ENCODE peak calls at places on chromosomes 1 and 21, in six cellular contexts. One of them, this sample, is unnamed.

GRCh38 chr1:9825101-9826074 is 1.6 kb upstream of the CLSTN1 start:
- DNase-seq in brain microvascular endothelial cell: peak; percentile 37
- DNase-seq in AG09309: no peak
- DNase-seq in heart right ventricle: no peak
- DNase-seq in DND-41: peak; percentile 18
- DNase-seq in left lung: no peak
- DNase-seq in this sample: peak; percentile 88

GRCh38 chr1:162283657-162284056 is 93.0 kb downstream of the SPATA46 start:
- DNase-seq in brain microvascular endothelial cell: no peak
- DNase-seq in AG09309: no peak
- DNase-seq in heart right ventricle: peak; percentile 47
- DNase-seq in DND-41: no peak
- DNase-seq in left lung: no peak
- DNase-seq in this sample: no peak

GRCh38 chr21:46622226-46622625 is 13.2 kb upstream of the PRMT2 start:
- DNase-seq in brain microvascular endothelial cell: peak; percentile 64
- DNase-seq in AG09309: no peak
- DNase-seq in heart right ventricle: no peak
- DNase-seq in DND-41: peak; percentile 84
- DNase-seq in left lung: no peak
- DNase-seq in this sample: no peak

GRCh38 chr1:93967276-93967675 is 58.0 kb upstream of the GCLM start:
- DNase-seq in brain microvascular endothelial cell: no peak
- DNase-seq in AG09309: no peak
- DNase-seq in heart right ventricle: no peak
- DNase-seq in DND-41: no peak
- DNase-seq in left lung: no peak
- DNase-seq in this sample: no peak

GRCh38 chr1:27366113-27366410 is 699 bp downstream of the MAP3K6 start:
- DNase-seq in brain microvascular endothelial cell: peak; percentile 70
- DNase-seq in AG09309: no peak
- DNase-seq in heart right ventricle: peak; percentile 94
- DNase-seq in DND-41: peak; percentile 84
- DNase-seq in left lung: peak; percentile 96
- DNase-seq in this sample: no peak

GRCh38 chr1:243343970-243344749 is 88.3 kb downstream of the SDCCAG8 start:
- DNase-seq in brain microvascular endothelial cell: no peak
- DNase-seq in AG09309: no peak
- DNase-seq in heart right ventricle: no peak
- DNase-seq in DND-41: no peak
- DNase-seq in left lung: no peak
- DNase-seq in this sample: no peak

GRCh38 chr21:36486246-36486645 is 6.3 kb upstream of the CLDN14 start:
- DNase-seq in brain microvascular endothelial cell: no peak
- DNase-seq in AG09309: no peak
- DNase-seq in heart right ventricle: no peak
- DNase-seq in DND-41: no peak
- DNase-seq in left lung: no peak
- DNase-seq in this sample: no peak

GRCh38 chr1:87598429-87598828 is 269.7 kb downstream of the LMO4 start:
- DNase-seq in brain microvascular endothelial cell: no peak
- DNase-seq in AG09309: no peak
- DNase-seq in heart right ventricle: no peak
- DNase-seq in DND-41: no peak
- DNase-seq in left lung: no peak
- DNase-seq in this sample: no peak

GRCh38 chr21:26798856-26799751 is 46.1 kb downstream of the ADAMTS1 start:
- DNase-seq in brain microvascular endothelial cell: no peak
- DNase-seq in AG09309: no peak
- DNase-seq in heart right ventricle: no peak
- DNase-seq in DND-41: no peak
- DNase-seq in left lung: no peak
- DNase-seq in this sample: no peak

GRCh38 chr1:219444469-219444868 is 168.4 kb downstream of the ZC3H11B start:
- DNase-seq in brain microvascular endothelial cell: no peak
- DNase-seq in AG09309: no peak
- DNase-seq in heart right ventricle: no peak
- DNase-seq in DND-41: no peak
- DNase-seq in left lung: no peak
- DNase-seq in this sample: no peak

GRCh38 chr1:30982937-30983336 is 74.4 kb upstream of the SDC3 start:
- DNase-seq in brain microvascular endothelial cell: no peak
- DNase-seq in AG09309: no peak
- DNase-seq in heart right ventricle: no peak
- DNase-seq in DND-41: no peak
- DNase-seq in left lung: no peak
- DNase-seq in this sample: no peak

GRCh38 chr1:41811978-41812852 is 106.5 kb downstream of the HIVEP3 start:
- DNase-seq in brain microvascular endothelial cell: peak; percentile 94
- DNase-seq in AG09309: peak; percentile 80
- DNase-seq in heart right ventricle: peak; percentile 54
- DNase-seq in DND-41: peak; percentile 78
- DNase-seq in left lung: no peak
- DNase-seq in this sample: no peak

GRCh38 chr1:164619006-164619784 is 60.2 kb downstream of the PBX1 start:
- DNase-seq in brain microvascular endothelial cell: no peak
- DNase-seq in AG09309: no peak
- DNase-seq in heart right ventricle: no peak
- DNase-seq in DND-41: no peak
- DNase-seq in left lung: no peak
- DNase-seq in this sample: no peak

GRCh38 chr1:1857096-1857703 is 33.7 kb downstream of the GNB1 start:
- DNase-seq in brain microvascular endothelial cell: no peak
- DNase-seq in AG09309: no peak
- DNase-seq in heart right ventricle: no peak
- DNase-seq in DND-41: no peak
- DNase-seq in left lung: no peak
- DNase-seq in this sample: no peak

GRCh38 chr1:1861339-1861730 is 29.6 kb downstream of the GNB1 start:
- DNase-seq in brain microvascular endothelial cell: no peak
- DNase-seq in AG09309: no peak
- DNase-seq in heart right ventricle: no peak
- DNase-seq in DND-41: no peak
- DNase-seq in left lung: no peak
- DNase-seq in this sample: no peak

GRCh38 chr1:1853593-1854257 is 37.2 kb downstream of the GNB1 start:
- DNase-seq in brain microvascular endothelial cell: no peak
- DNase-seq in AG09309: no peak
- DNase-seq in heart right ventricle: no peak
- DNase-seq in DND-41: no peak
- DNase-seq in left lung: no peak
- DNase-seq in this sample: no peak

GRCh38 chr1:1862905-1863547 is 27.9 kb downstream of the GNB1 start:
- DNase-seq in brain microvascular endothelial cell: no peak
- DNase-seq in AG09309: no peak
- DNase-seq in heart right ventricle: no peak
- DNase-seq in DND-41: no peak
- DNase-seq in left lung: no peak
- DNase-seq in this sample: no peak

DNA sequence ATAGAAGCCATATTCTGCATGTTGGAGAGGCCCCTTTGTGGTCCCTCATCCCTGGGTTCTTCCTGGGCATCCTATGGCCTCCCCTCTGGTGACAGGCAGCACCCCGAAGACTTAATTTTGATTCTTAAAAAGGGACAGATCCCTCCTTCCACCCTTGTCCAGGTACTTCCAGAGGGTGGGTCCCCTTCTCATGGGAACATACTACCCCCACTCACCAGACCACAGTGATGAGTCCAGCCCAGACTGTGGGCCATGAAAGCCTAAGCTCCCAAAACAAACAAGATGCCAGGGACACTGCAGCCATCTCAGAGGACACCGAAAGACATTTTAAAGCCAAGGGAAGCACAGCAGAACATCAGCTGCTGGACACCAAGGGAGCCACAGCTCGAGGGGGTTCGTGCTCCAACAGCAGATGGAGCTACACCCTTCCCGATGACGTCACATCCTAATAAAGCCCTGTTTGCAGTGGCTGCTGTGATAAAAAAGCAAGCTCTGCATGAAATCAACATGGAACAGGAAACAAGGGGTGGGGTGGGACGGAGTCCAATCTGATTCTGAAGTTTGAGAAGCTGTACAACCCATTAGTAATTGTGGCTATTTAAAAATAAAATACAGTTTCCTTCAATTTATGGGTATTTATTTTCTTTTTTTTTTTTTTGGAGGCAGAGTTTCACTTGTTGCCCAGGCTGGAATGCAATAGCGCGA is 32.4 kb downstream of the GNB1 start:
- DNase-seq in brain microvascular endothelial cell: peak; percentile 86
- DNase-seq in AG09309: peak; percentile 81
- DNase-seq in heart right ventricle: peak; percentile 67
- DNase-seq in DND-41: peak; percentile 23
- DNase-seq in left lung: no peak
- DNase-seq in this sample: peak; percentile 52
- TF ChIP-seq CTCF in brain microvascular endothelial cell: peak; percentile 65
- TF ChIP-seq CTCF in AG09309: peak; percentile 59
- TF ChIP-seq CTCF in heart right ventricle: peak; percentile 54
- TF ChIP-seq CTCF in DND-41: peak; percentile 42
- TF ChIP-seq CTCF in left lung: no peak
- TF ChIP-seq CTCF in this sample: no peak

DNA sequence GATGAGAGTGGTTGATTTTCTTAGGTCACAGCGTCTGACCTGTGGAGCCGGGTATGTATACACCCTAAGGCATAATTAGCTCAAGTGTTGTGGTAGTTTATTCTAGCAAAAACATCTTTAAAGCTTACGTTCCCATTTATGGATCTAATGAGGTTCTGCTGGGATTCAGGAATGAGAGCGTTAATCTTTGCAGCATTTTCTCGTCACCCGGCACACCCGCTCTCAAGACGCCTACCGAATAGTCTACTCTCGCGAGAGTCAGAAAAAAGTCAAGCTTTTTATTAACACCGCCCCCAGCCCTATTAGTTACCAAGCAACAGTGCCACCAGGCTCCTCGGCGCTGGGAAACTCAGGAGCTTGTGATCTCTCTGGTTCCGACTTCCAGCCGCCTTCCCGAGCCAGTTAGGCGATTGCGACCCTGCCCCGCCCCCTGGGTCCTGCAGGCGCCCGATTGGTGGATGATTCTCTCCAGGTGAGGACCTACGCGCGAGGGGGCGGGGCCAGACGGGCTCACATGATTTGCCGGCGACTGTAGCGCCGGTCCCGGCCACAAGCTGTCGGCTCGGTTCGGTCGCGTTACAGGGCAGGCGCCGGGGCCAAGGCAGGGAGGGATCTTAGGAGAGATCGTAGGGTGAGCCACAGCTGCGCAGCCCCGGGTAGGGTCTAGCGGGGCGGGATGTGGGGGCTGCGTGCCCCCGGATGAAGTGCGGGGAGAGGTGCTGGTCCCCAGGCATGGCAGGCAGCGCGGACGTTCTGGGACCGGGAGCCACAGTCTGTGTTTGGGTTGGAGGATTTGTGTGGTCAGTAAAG is at the start of gene PFKFB2:
- DNase-seq in brain microvascular endothelial cell: peak; percentile 93
- DNase-seq in AG09309: peak; percentile 69
- DNase-seq in heart right ventricle: peak; percentile 94
- DNase-seq in DND-41: peak; percentile 80
- DNase-seq in left lung: peak; percentile 99
- DNase-seq in this sample: peak; percentile 93
- TF ChIP-seq CTCF in brain microvascular endothelial cell: no peak
- TF ChIP-seq CTCF in AG09309: no peak
- TF ChIP-seq CTCF in heart right ventricle: peak; percentile 7
- TF ChIP-seq CTCF in DND-41: no peak
- TF ChIP-seq CTCF in left lung: no peak
- TF ChIP-seq CTCF in this sample: no peak

GRCh38 chr1:26029864-26030481 is 8.4 kb downstream of the EXTL1 start:
- DNase-seq in brain microvascular endothelial cell: no peak
- DNase-seq in AG09309: no peak
- DNase-seq in heart right ventricle: no peak
- DNase-seq in DND-41: no peak
- DNase-seq in left lung: no peak
- DNase-seq in this sample: no peak
- TF ChIP-seq CTCF in brain microvascular endothelial cell: peak; percentile 35
- TF ChIP-seq CTCF in AG09309: no peak
- TF ChIP-seq CTCF in heart right ventricle: no peak
- TF ChIP-seq CTCF in DND-41: peak; percentile 22
- TF ChIP-seq CTCF in left lung: no peak
- TF ChIP-seq CTCF in this sample: no peak

DNA sequence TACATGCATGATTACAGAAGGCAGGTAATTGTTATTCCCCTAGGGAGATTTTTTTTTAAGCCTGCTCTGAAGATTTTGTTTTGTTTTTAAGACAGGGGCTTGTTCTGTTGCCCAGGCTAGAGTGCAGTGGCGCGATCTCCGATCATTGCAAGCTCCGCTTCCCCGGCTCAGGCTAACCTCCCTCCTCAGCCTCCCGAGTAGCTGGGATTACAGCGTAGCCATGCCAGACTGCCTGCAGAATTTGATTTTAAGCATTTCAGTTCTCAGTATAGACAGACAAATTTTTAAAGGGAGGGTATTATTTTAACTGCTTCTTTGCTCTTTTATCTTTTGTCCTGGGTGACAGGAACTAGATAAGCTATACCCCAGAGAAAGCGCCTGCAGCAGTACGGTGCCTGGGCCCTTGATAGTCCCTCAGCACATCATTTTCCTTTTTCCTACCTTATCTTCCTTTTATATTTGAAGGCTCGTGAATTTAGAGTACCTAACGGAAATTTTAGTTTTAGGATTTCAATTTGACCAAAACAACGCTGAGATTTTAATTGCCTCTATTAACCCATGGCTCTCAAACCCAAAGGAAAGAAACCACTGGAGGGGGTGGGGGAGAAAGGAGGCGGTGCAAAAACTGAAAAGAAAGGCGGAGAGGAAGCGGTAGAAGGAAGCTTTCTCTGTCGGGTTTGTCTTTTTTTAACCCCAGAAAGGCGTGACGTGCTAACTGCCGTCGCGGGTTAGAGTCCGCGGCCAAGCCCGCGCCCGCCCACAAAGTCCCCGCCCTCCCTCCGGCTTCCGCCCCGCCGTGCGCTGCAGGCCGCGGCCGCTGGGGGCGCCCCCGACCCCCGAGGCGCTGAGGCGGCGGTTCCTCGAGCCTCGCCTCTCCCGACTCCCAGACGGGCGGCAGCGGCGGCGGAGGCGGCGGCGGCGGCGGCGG is at the start of gene EEIG2:
- DNase-seq in brain microvascular endothelial cell: peak; percentile 83
- DNase-seq in AG09309: peak; percentile 39
- DNase-seq in heart right ventricle: peak; percentile 91
- DNase-seq in DND-41: peak; percentile 94
- DNase-seq in left lung: peak; percentile 98
- DNase-seq in this sample: peak; percentile 84
- TF ChIP-seq CTCF in brain microvascular endothelial cell: peak; percentile 46
- TF ChIP-seq CTCF in AG09309: peak; percentile 38
- TF ChIP-seq CTCF in heart right ventricle: peak; percentile 71
- TF ChIP-seq CTCF in DND-41: peak; percentile 81
- TF ChIP-seq CTCF in left lung: peak; percentile 82
- TF ChIP-seq CTCF in this sample: peak; percentile 85

DNA sequence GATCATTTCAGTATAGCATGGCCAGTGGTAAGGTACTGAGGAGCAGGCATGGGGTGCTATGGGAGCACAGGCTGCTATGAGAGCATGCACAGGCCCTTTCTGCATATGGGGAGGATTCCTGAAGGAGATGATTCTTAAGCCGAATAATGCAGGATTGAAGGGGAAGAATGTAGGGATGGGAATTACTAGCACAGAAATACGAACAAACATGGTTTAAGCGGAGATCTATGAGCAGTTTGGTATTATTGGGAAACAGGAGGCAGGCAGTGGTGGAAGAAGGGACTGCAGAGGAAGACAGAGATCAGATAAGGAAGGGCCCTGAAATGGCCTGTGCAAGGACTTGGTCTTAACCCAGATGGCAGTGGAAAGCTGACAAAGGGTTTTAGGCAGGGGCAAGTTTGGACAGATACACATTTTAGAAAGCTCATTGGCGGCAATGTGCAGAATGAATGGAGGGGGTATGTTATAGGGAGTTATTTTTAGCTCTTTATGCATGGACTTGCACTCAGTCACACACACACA is 1.7 kb downstream of the OSCP1 start:
- DNase-seq in brain microvascular endothelial cell: no peak
- DNase-seq in AG09309: no peak
- DNase-seq in heart right ventricle: no peak
- DNase-seq in DND-41: no peak
- DNase-seq in left lung: no peak
- DNase-seq in this sample: no peak
- TF ChIP-seq CTCF in brain microvascular endothelial cell: no peak
- TF ChIP-seq CTCF in AG09309: no peak
- TF ChIP-seq CTCF in heart right ventricle: no peak
- TF ChIP-seq CTCF in DND-41: no peak
- TF ChIP-seq CTCF in left lung: no peak
- TF ChIP-seq CTCF in this sample: no peak